ENCODE peak calls at places on chromosomes 2 and 18, in seven cellular contexts. J is myocyte; U is psoas muscle; L is germinal center; M is stimulated activated CD4-positive, alpha-beta T cell treated with anti-CD3 and anti-CD28 coated beads, Interleukin-1b, Interleukin-23, amount 100 ng/mL, for 48 hours; O is H9; X is Calu3. W is an unnamed sample.

GRCh38 chr18:24188120-24188519 is 49.3 kb downstream of the CABYR start:
- DNase-seq in J (no peak), U (no peak), L (no peak), M (no peak), O (no peak), X (no peak), W (no peak)

GRCh38 chr2:68751397-68752339 is 17.1 kb downstream of the ARHGAP25 start:
- DNase-seq in J (peak), U (peak), L (peak), M (peak), O (peak), X (peak), W (peak)

GRCh38 chr2:143720093-143720664 is 591.0 kb downstream of the ARHGAP15 start:
- DNase-seq in J (no peak), U (no peak), L (no peak), M (no peak), O (peak), X (no peak), W (no peak)

GRCh38 chr2:241666627-241667400 is 19.8 kb downstream of the DTYMK start:
- DNase-seq in J (no peak), U (no peak), L (no peak), M (no peak), O (no peak), X (no peak), W (no peak)

GRCh38 chr2:198957183-198957582 is 500.6 kb downstream of the SATB2 start:
- DNase-seq in J (peak), U (no peak), L (no peak), M (no peak), O (no peak), X (no peak), W (no peak)

GRCh38 chr2:217288472-217289063 is 428.7 kb upstream of the TNP1 start:
- DNase-seq in J (no peak), U (no peak), L (no peak), M (no peak), O (no peak), X (no peak), W (no peak)

GRCh38 chr2:233331536-233331935 is 22.8 kb upstream of the DGKD start:
- DNase-seq in J (no peak), U (peak), L (peak), M (peak), O (no peak), X (no peak), W (no peak)

GRCh38 chr2:133936601-133937000 is 317.3 kb upstream of the MGAT5 start:
- DNase-seq in J (no peak), U (no peak), L (no peak), M (no peak), O (no peak), X (no peak), W (no peak)

GRCh38 chr2:143926731-143927130 is 593.2 kb downstream of the ZEB2 start:
- DNase-seq in J (no peak), U (no peak), L (no peak), M (no peak), O (no peak), X (no peak), W (no peak)

GRCh38 chr2:231299267-231299666 is 96.2 kb upstream of the B3GNT7 start:
- DNase-seq in J (peak), U (no peak), L (peak), M (no peak), O (no peak), X (no peak), W (no peak)

GRCh38 chr2:186980787-186981550 is 132.0 kb upstream of the ZSWIM2 start:
- DNase-seq in J (no peak), U (no peak), L (no peak), M (no peak), O (no peak), X (no peak), W (no peak)